ENCODE peak calls at places on chromosomes 4 and X, in nine cellular contexts. B, V, M, P, S, J, D, H and L are unnamed samples.
A peak's percentile ranks its signal among the peaks of the same experiment; 100 is the strongest.

GRCh38 chr4:177375971-177376370 is 66.3 kb downstream of the AGA start:
- DNase-seq in B (no peak), V (no peak), M (no peak), P (no peak), S (no peak), J (no peak), D (no peak), H (no peak), L (no peak)

GRCh38 chr4:108851346-108851745 is 88.5 kb upstream of the ETNPPL start:
- DNase-seq in B (no peak), V (no peak), M (no peak), P (no peak), S (no peak), J (no peak), D (no peak), H (no peak), L (no peak)

GRCh38 chrX:150616179-150616862 is 47.9 kb downstream of the MTM1 start:
- DNase-seq in B (no peak), V (no peak), M (no peak), P (no peak), S (no peak), J (no peak), D (no peak), H (no peak), L (no peak)

GRCh38 chrX:153733651-153734240 is 9.1 kb downstream of the ABCD1 start:
- DNase-seq in B (no peak), V (no peak), M (no peak), P (no peak), S (no peak), J (no peak), D (no peak), H (no peak), L (no peak)

GRCh38 chrX:109352121-109352556 is 129.7 kb downstream of the GUCY2F start:
- DNase-seq in B (no peak), V (no peak), M (no peak), P (no peak), S (peak; percentile 31), J (no peak), D (no peak), H (no peak), L (no peak)

GRCh38 chr4:88002786-88003185 is 4.6 kb upstream of the PKD2 start:
- DNase-seq in B (no peak), V (no peak), M (no peak), P (no peak), S (no peak), J (no peak), D (no peak), H (no peak), L (no peak)

GRCh38 chr4:147590249-147590920 is 26.8 kb upstream of the TMEM184C start:
- DNase-seq in B (peak; percentile 7), V (peak; percentile 30), M (peak; percentile 58), P (peak; percentile 51), S (peak; percentile 25), J (no peak), D (peak; percentile 67), H (peak; percentile 79), L (peak; percentile 88)

GRCh38 chrX:101676571-101676970 is 16.9 kb upstream of the ARMCX2 start:
- DNase-seq in B (no peak), V (no peak), M (no peak), P (no peak), S (no peak), J (no peak), D (no peak), H (no peak), L (no peak)

GRCh38 chrX:40111868-40112267 is 14.1 kb upstream of the BCOR start:
- DNase-seq in B (no peak), V (no peak), M (no peak), P (no peak), S (no peak), J (no peak), D (no peak), H (no peak), L (no peak)

GRCh38 chr4:5378002-5378401 is 326.7 kb downstream of the STK32B start:
- DNase-seq in B (no peak), V (no peak), M (no peak), P (no peak), S (no peak), J (no peak), D (no peak), H (peak; percentile 45), L (no peak)

GRCh38 chr4:80154547-80154933 is 42.8 kb upstream of the PRDM8 start:
- DNase-seq in B (no peak), V (no peak), M (no peak), P (no peak), S (no peak), J (no peak), D (peak; percentile 46), H (no peak), L (no peak)

GRCh38 chr4:88737304-88738015 is 39.8 kb upstream of the NAP1L5 start:
- DNase-seq in B (no peak), V (peak; percentile 25), M (no peak), P (no peak), S (no peak), J (peak; percentile 72), D (no peak), H (no peak), L (peak; percentile 65)

GRCh38 chrX:56219702-56220101 is 12.5 kb upstream of the KLF8 start:
- DNase-seq in B (no peak), V (no peak), M (no peak), P (no peak), S (no peak), J (no peak), D (no peak), H (peak; percentile 22), L (no peak)

GRCh38 chr4:39883645-39884044 is 94.1 kb downstream of the PDS5A start:
- DNase-seq in B (no peak), V (no peak), M (no peak), P (no peak), S (no peak), J (no peak), D (no peak), H (no peak), L (no peak)

GRCh38 chr4:153432971-153433752 is 33.0 kb upstream of the TMEM131L start:
- DNase-seq in B (no peak), V (peak; percentile 80), M (no peak), P (peak; percentile 66), S (peak; percentile 87), J (peak; percentile 26), D (no peak), H (peak; percentile 91), L (peak; percentile 83)

GRCh38 chr4:153413827-153414226 is 52.3 kb upstream of the TMEM131L start:
- DNase-seq in B (no peak), V (no peak), M (no peak), P (no peak), S (no peak), J (no peak), D (no peak), H (no peak), L (no peak)

GRCh38 chr4:170167678-170168077 is 77.9 kb upstream of the AADAT start:
- DNase-seq in B (no peak), V (no peak), M (no peak), P (no peak), S (no peak), J (no peak), D (no peak), H (no peak), L (no peak)

GRCh38 chr4:155889036-155889793 is 14.3 kb upstream of the TDO2 start:
- DNase-seq in B (no peak), V (no peak), M (no peak), P (no peak), S (no peak), J (no peak), D (no peak), H (peak; percentile 22), L (no peak)

GRCh38 chrX:88612870-88613329 is 134.1 kb upstream of the CPXCR1 start:
- DNase-seq in B (no peak), V (no peak), M (no peak), P (no peak), S (no peak), J (no peak), D (no peak), H (peak; percentile 7), L (peak; percentile 56)

GRCh38 chrX:78944351-78944750 is 840 bp upstream of the P2RY10 start:
- DNase-seq in B (no peak), V (no peak), M (no peak), P (no peak), S (no peak), J (no peak), D (no peak), H (no peak), L (no peak)
- H3K27ac ChIP-seq in B (no peak overlapping the region), V (peak overlapping the region; percentile 71), M (no peak overlapping the region), P (no peak overlapping the region), S (no peak overlapping the region), J (no peak overlapping the region), D (no peak overlapping the region), H (no peak overlapping the region), L (no peak overlapping the region)

GRCh38 chr4:71599588-71599987 is 184.3 kb downstream of the GC start:
- DNase-seq in B (no peak), V (no peak), M (no peak), P (no peak), S (no peak), J (no peak), D (no peak), H (no peak), L (no peak)

GRCh38 chr4:71607780-71608673 is 175.9 kb downstream of the GC start:
- DNase-seq in B (no peak), V (no peak), M (no peak), P (no peak), S (no peak), J (no peak), D (no peak), H (peak; percentile 99), L (no peak)

GRCh38 chr4:71607109-71607508 is 176.8 kb downstream of the GC start:
- DNase-seq in B (no peak), V (no peak), M (no peak), P (no peak), S (no peak), J (no peak), D (no peak), H (no peak), L (no peak)

GRCh38 chr4:71604785-71605184 is 179.1 kb downstream of the GC start:
- DNase-seq in B (no peak), V (no peak), M (no peak), P (no peak), S (no peak), J (no peak), D (no peak), H (no peak), L (no peak)

GRCh38 chr4:71602271-71602890 is 181.5 kb downstream of the GC start:
- DNase-seq in B (no peak), V (no peak), M (no peak), P (no peak), S (no peak), J (no peak), D (no peak), H (peak; percentile 48), L (no peak)
- H3K27ac ChIP-seq in B (no peak overlapping the region), V (no peak overlapping the region), M (no peak overlapping the region), P (no peak overlapping the region), S (no peak overlapping the region), J (no peak overlapping the region), D (no peak overlapping the region), H (no peak overlapping the region), L (peak overlapping the region; percentile 27)

GRCh38 chrX:139207655-139208054 is 322.9 kb upstream of the F9 start:
- DNase-seq in B (no peak), V (no peak), M (no peak), P (no peak), S (no peak), J (no peak), D (no peak), H (no peak), L (no peak)
- H3K27ac ChIP-seq in B (no peak overlapping the region), V (no peak overlapping the region), M (no peak overlapping the region), P (no peak overlapping the region), S (no peak overlapping the region), J (no peak overlapping the region), D (no peak overlapping the region), H (no peak overlapping the region), L (no peak overlapping the region)

GRCh38 chr4:15855804-15856475 is 77.8 kb downstream of the CD38 start:
- DNase-seq in B (no peak), V (no peak), M (no peak), P (peak; percentile 68), S (no peak), J (peak; percentile 51), D (no peak), H (no peak), L (no peak)
- H3K27ac ChIP-seq in B (no peak overlapping the region), V (no peak overlapping the region), M (no peak overlapping the region), P (peak overlapping the region; percentile 24), S (no peak overlapping the region), J (peak overlapping the region; percentile 28), D (no peak overlapping the region), H (no peak overlapping the region), L (no peak overlapping the region)